ENCODE peak calls at places on chromosomes 1 and 21, in six cellular contexts. One of them, this sample, is unnamed.

GRCh38 chr1:16981269-16981849 is 939 bp upstream of the MFAP2 start:
- DNase-seq in pancreas: no peak
- DNase-seq in GM23248: peak
- DNase-seq in ELF-1: no peak
- DNase-seq in T-helper 1 cell: no peak
- DNase-seq in neural crest cell: no peak
- DNase-seq in this sample: no peak

GRCh38 chr1:106937104-106937503 is 119.4 kb upstream of the PRMT6 start:
- DNase-seq in pancreas: no peak
- DNase-seq in GM23248: peak
- DNase-seq in ELF-1: no peak
- DNase-seq in T-helper 1 cell: no peak
- DNase-seq in neural crest cell: no peak
- DNase-seq in this sample: no peak

GRCh38 chr1:78145105-78145580 is 99.4 kb downstream of the GIPC2 start:
- DNase-seq in pancreas: no peak
- DNase-seq in GM23248: peak
- DNase-seq in ELF-1: peak
- DNase-seq in T-helper 1 cell: peak
- DNase-seq in neural crest cell: peak
- DNase-seq in this sample: peak

GRCh38 chr1:4267381-4268261 is 367.5 kb upstream of the C1orf174 start:
- DNase-seq in pancreas: no peak
- DNase-seq in GM23248: no peak
- DNase-seq in ELF-1: peak
- DNase-seq in T-helper 1 cell: no peak
- DNase-seq in neural crest cell: no peak
- DNase-seq in this sample: no peak

GRCh38 chr1:37071829-37072228 is 37.5 kb upstream of the GRIK3 start:
- DNase-seq in pancreas: no peak
- DNase-seq in GM23248: no peak
- DNase-seq in ELF-1: no peak
- DNase-seq in T-helper 1 cell: no peak
- DNase-seq in neural crest cell: no peak
- DNase-seq in this sample: no peak

GRCh38 chr1:192993426-192994085 is 65.6 kb downstream of the UCHL5 start:
- DNase-seq in pancreas: no peak
- DNase-seq in GM23248: no peak
- DNase-seq in ELF-1: no peak
- DNase-seq in T-helper 1 cell: no peak
- DNase-seq in neural crest cell: no peak
- DNase-seq in this sample: no peak

GRCh38 chr1:156155760-156156495 is 2.5 kb downstream of the SEMA4A start:
- DNase-seq in pancreas: no peak
- DNase-seq in GM23248: no peak
- DNase-seq in ELF-1: no peak
- DNase-seq in T-helper 1 cell: no peak
- DNase-seq in neural crest cell: no peak
- DNase-seq in this sample: no peak

GRCh38 chr21:27519357-27519756 is 552.5 kb upstream of the ADAMTS5 start:
- DNase-seq in pancreas: no peak
- DNase-seq in GM23248: peak
- DNase-seq in ELF-1: no peak
- DNase-seq in T-helper 1 cell: no peak
- DNase-seq in neural crest cell: no peak
- DNase-seq in this sample: no peak

GRCh38 chr1:4108341-4108740 is 208.3 kb upstream of the C1orf174 start:
- DNase-seq in pancreas: no peak
- DNase-seq in GM23248: no peak
- DNase-seq in ELF-1: peak
- DNase-seq in T-helper 1 cell: no peak
- DNase-seq in neural crest cell: no peak
- DNase-seq in this sample: no peak

This sample was measured in NCI-H526 treated with DMSO at 0.1 percent for 48 hours.